ENCODE peak calls at places on chromosomes 16 and 17, in four cellular contexts. E is mesendoderm, V is H9, O is H1. A is an unnamed sample.

GRCh38 chr17:35167046-35167445 is 19.4 kb downstream of the UNC45B start:
- DNase-seq in E (no peak), V (no peak), O (no peak), A (no peak)

GRCh38 chr16:9948933-9949332 is 233.3 kb downstream of the GRIN2A start:
- DNase-seq in V (no peak), O (no peak), E (no peak), A (no peak)

GRCh38 chr16:38941-39892 is 14.2 kb downstream of the POLR3K start:
- DNase-seq in V (no peak), E (no peak), O (no peak), A (no peak)

GRCh38 chr17:77210331-77210730 is 69.6 kb downstream of the SEC14L1 start:
- DNase-seq in V (no peak), E (no peak), O (no peak), A (no peak)

GRCh38 chr17:50636145-50636803 is 1.6 kb downstream of the ABCC3 start:
- DNase-seq in E (no peak), V (no peak), O (no peak), A (no peak)

GRCh38 chr17:37134050-37134449 is 185.3 kb downstream of the AATF start:
- DNase-seq in V (no peak), E (no peak), O (no peak), A (peak)

GRCh38 chr17:72666519-72666874 is 426.0 kb downstream of the SLC39A11 start:
- DNase-seq in E (no peak), V (no peak), O (no peak), A (peak)

GRCh38 chr17:39138416-39139136 is 12.9 kb downstream of the PLXDC1 start:
- DNase-seq in O (no peak), E (no peak), V (no peak), A (no peak)

GRCh38 chr17:68248199-68248825 is 469 bp downstream of the AMZ2 start:
- DNase-seq in V (no peak), E (no peak), O (no peak), A (peak)

GRCh38 chr17:81323083-81323369 is 27.9 kb upstream of the SLC38A10 start:
- DNase-seq in V (no peak), E (no peak), O (no peak), A (no peak)

GRCh38 chr17:72588961-72589360 is 468.1 kb downstream of the SOX9 start:
- DNase-seq in E (no peak), V (no peak), O (no peak), A (peak)

GRCh38 chr17:81667754-81668153 is 1.2 kb downstream of the CCDC137 start:
- DNase-seq in O (no peak), E (peak), V (peak), A (no peak)

GRCh38 chr17:17303010-17303846 is at the start of gene NT5M:
- DNase-seq in O (no peak), V (peak), E (peak), A (peak)

GRCh38 chr16:57038151-57038550 is 48.8 kb downstream of the NLRC5 start:
- DNase-seq in O (no peak), E (no peak), V (no peak), A (peak)

GRCh38 chr17:60229189-60229802 is 79.5 kb downstream of the CA4 start:
- DNase-seq in O (no peak), V (no peak), E (peak), A (peak)

GRCh38 chr17:64216030-64216384 is 47.1 kb downstream of the TEX2 start:
- DNase-seq in V (no peak), E (no peak), O (no peak), A (peak)

GRCh38 chr16:23420011-23420410 is 33.0 kb downstream of the COG7 start:
- DNase-seq in O (no peak), V (no peak), E (no peak), A (peak)
- H4K5ac ChIP-seq in O (no peak), V (no peak), E (no peak), A (peak)

DNA sequence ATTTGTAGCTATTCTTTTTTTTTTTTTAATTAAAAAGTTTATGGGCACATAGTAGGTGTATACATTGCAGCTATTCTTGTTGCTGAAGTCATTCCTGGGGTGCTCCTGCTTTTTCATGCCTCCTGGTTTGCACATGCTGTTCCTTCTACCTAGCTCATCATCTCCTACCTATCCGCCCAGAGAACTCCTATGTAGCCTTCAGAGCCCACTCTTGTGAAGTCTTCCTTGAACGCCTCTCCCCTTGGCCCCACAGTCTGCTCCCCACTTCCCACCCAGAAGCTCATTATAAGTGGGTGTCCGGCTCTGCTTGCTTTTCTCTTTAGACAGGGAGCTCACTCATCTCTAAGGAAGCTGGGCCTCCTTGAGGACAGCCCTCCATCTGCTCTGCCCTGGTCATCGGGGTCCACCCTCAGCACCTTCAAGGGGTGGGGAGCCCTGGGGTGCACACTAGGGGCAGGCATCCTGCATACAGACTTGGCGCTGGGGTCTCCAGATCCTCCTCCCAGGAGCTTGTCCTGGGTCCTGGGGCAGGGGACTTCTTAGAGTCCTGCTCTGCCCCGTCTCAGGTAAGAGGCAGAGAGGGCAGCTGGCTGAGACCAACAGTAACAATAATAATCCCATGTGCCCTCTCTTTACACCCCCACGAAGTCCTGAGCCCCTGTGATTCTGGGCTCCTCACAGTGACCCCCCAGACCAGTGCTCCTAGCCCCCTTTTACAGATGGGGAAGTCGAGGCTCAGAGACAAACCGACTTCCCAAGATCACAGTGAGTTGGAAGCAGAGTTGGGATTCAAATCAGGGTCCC is 3.5 kb upstream of the B9D1 start:
- DNase-seq in V (no peak), O (no peak), E (no peak), A (no peak)
- H4K5ac ChIP-seq in V (no peak), O (no peak), E (no peak), A (no peak)

DNA sequence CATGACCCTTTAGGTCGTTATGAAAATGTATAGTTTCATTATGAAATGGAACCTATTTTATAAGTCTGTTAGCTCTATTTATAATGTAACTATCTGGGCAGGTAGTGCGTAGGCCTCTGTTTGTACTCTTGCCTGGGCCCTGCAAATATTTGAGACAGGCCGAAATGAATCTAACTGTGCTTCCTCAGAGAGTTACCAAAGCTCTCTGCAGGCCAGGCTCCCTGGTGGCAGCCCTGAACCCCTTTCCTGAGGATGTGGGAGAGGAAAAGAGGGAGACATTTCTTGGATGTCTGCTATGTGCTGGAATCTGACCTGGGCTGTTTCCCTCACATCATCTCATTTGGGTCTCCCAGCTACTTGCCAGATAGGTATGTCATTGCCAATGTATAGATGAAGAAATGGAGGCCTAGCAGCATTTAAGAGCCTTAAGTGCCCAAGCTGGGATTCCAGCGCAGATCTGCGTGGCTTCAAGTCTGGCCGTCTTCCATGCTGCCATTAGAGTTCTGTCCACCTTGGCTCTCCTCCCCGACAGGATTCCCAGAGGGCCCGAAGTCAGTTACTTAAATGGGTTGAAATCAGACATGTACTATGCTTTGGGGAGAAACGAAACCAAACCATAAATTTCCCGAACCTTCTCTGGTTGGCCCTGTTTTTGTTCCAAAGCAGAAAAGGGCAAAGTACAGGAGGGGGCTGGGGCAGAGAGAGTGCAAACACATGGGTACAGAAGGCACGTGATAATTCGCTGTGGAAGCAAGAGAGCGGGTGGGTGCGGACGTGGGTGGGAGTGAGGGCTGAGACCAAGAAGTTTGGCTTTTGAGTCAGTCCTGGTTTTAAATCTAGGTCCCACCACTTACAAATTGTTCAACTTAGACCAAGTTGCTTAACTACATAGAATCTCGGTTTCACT is 33.0 kb upstream of the CCR7 start:
- DNase-seq in O (no peak), E (no peak), V (no peak), A (no peak)
- H4K5ac ChIP-seq in O (no peak), E (no peak), V (no peak), A (no peak)

DNA sequence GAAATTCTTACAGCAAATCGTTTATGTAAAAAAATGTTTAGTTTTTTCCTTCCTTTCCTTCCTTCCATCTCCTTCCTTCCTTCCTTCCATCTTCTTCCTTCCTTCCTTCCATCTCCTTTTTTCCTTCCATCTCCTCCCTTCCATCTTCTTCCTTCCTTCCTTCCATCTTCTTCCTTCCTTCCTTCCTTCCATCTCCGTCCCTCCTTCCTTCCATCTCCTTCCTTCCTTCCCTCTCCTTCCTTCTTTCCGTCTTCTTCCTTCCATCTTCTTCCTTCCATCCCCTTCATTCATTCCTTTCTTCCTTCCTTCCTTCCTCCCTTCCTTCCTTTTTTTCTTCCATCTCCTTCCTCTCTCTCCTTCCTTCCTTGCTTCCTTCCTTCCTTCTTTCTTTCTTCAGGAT is 22.7 kb downstream of the MYOCD start:
- DNase-seq in O (no peak), V (no peak), E (no peak), A (no peak)
- H4K5ac ChIP-seq in O (no peak), V (no peak), E (no peak), A (no peak)

GRCh38 chr17:83190601-83191387 is 111.4 kb downstream of the METRNL start:
- DNase-seq in O (no peak), V (no peak), E (no peak), A (no peak)
- H4K5ac ChIP-seq in O (no peak), V (no peak), E (no peak), A (no peak)

GRCh38 chr16:74304164-74304834 is 7.7 kb downstream of the PSMD7 start:
- DNase-seq in O (no peak), E (no peak), V (no peak), A (no peak)
- H4K5ac ChIP-seq in O (no peak), E (no peak), V (no peak), A (no peak)

DNA sequence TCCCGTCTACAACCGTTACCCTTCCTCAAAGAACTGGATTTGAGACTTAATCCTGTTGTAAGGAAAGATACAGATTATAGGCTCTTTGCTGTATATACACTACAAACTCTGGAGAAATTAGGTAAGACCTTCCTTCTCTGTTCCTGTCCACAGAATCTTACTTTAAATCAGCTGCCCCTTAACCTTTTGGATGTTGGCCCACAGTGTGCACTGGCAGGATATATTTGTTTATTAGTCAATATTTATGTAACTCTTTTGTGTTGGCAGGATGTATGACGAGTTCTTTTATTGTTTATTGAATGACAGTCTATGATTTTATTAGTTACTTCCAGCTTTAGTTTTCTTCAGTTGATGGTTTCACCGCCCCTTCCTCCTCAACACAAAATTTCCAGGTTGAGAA is 19.7 kb downstream of the LRRC36 start:
- DNase-seq in E (no peak), O (no peak), V (no peak), A (no peak)
- H4K5ac ChIP-seq in E (no peak), O (no peak), V (no peak), A (no peak)

DNA sequence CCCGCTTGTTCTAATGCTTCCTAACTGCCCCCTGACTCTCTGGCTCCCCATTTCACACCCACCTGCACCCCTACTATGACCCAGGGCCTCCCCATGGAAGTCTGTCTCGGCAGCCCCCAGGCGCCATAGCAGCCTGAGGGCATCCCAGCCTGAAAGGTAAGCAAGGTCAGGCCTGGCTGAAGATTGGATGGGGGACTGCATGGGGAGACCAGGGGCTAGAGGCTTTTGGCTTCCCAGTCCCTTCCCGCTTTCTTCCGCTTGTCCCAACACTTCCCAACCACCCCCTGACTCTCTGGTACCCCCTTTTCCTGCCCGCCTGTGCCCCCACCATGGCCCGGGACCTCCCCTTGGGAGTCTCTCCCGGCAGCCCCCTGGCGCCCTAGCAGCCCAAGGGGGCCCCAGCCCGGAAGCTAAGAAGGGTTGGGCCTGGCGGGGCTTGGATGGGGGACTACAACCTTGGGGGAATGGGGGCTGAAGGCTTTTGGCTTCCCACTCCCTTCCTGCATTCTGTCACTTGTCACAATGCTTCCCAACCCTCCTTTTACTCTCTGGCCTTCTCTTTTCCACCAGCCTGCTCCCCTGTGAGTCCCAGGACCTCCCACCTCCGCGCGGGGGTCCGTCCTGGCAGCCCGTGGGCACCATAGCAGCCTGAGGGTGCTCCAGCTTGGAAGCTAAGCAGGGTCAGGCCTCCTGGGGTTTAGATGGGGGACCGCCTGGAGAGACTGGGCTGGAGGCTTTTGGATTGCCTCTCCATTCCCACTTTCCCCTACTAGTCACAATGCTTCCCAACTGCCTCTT is 2288.4 kb downstream of the TP53TG3F start:
- DNase-seq in O (no peak), E (no peak), V (no peak), A (no peak)
- H4K5ac ChIP-seq in O (no peak), E (no peak), V (no peak), A (no peak)

GRCh38 chr16:1076801-1077576 is 4.4 kb downstream of the SSTR5 start:
- DNase-seq in V (no peak), E (no peak), O (no peak), A (no peak)
- H4K5ac ChIP-seq in V (no peak), E (no peak), O (no peak), A (no peak)

A was measured in IMR-90.